ENCODE peak calls at places on chromosomes 13 and 19, in seven cellular contexts. Y is kidney, K is endothelial cell, W is psoas muscle, H is nephron progenitor cell, F is epithelial cell of esophagus, T is Calu3. L is an unnamed sample.

GRCh38 chr19:51473009-51473707 is 5.2 kb upstream of the CEACAM18 start:
- DNase-seq in K (peak; percentile 84), T (peak; percentile 92), F (peak; percentile 69), Y (no peak), W (peak; percentile 59), H (peak; percentile 77), L (no peak)

GRCh38 chr19:45681391-45682015 is 10.2 kb downstream of the SNRPD2 start:
- DNase-seq in F (peak; percentile 88), H (peak; percentile 85), T (peak; percentile 96), Y (peak; percentile 94), W (peak; percentile 90), K (peak; percentile 88), L (peak; percentile 92)

GRCh38 chr19:29812080-29812880 is 489 bp downstream of the CCNE1 start:
- DNase-seq in F (no peak), K (peak; percentile 19), W (peak; percentile 49), H (peak; percentile 57), Y (peak; percentile 84), T (peak; percentile 25), L (peak; percentile 86)

GRCh38 chr13:107339209-107339608 is 771.3 kb upstream of the ARGLU1 start:
- DNase-seq in Y (no peak), W (no peak), T (no peak), K (no peak), F (peak; percentile 35), H (no peak), L (no peak)

GRCh38 chr13:112869202-112870061 is 99.6 kb upstream of the MCF2L start:
- DNase-seq in Y (peak; percentile 65), H (no peak), F (no peak), T (no peak), K (no peak), W (no peak), L (peak; percentile 77)

GRCh38 chr13:59774511-59774911 is 389.2 kb downstream of the DIAPH3 start:
- DNase-seq in W (no peak), F (peak; percentile 86), K (no peak), H (peak; percentile 25), T (no peak), Y (no peak), L (no peak)

GRCh38 chr13:51881296-51881695 is 19.5 kb downstream of the CCDC70 start:
- DNase-seq in T (no peak), W (no peak), H (no peak), Y (no peak), K (no peak), F (no peak), L (no peak)

GRCh38 chr13:31012285-31013024 is 80.0 kb downstream of the TEX26 start:
- DNase-seq in W (no peak), T (peak; percentile 26), Y (no peak), K (no peak), F (peak; percentile 31), H (no peak), L (no peak)

GRCh38 chr13:99982741-99983400 is 1.3 kb downstream of the ZIC2 start:
- DNase-seq in Y (no peak), H (no peak), W (no peak), K (peak; percentile 30), F (no peak), T (no peak), L (no peak)

GRCh38 chr19:28045621-28046020 is 1167.3 kb downstream of the UQCRFS1 start:
- DNase-seq in Y (no peak), W (no peak), T (no peak), F (no peak), H (no peak), K (no peak), L (no peak)

GRCh38 chr13:61728468-61728867 is 312.8 kb upstream of the PCDH20 start:
- DNase-seq in T (no peak), H (no peak), Y (no peak), W (no peak), K (no peak), F (peak; percentile 32), L (no peak)

DNA sequence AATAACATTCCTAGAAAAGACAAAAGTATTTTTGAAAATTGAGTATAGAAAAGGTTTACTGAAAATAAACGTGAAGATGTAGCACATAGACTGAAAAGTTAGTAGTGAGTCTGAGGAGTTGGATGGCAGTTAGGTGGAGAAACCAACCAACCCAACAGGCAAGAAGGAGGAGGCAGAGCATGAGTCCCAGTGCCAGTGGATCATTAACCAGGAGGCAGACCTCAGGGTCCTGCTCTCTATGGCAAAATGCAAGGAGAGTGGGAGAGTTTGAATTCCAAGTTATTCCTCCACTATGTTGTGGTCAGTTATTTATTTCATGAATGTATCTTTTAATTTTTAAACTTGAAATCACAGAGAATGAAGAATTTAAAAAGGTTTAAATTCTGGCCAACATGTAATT is 446.4 kb downstream of the GPC6 start:
- DNase-seq in F (no peak), Y (no peak), W (no peak), T (no peak), H (no peak), K (no peak), L (no peak)
- TF ChIP-seq CTCF in F (no peak), Y (no peak), W (no peak), T (no peak), H (no peak), K (no peak), L (no peak)

DNA sequence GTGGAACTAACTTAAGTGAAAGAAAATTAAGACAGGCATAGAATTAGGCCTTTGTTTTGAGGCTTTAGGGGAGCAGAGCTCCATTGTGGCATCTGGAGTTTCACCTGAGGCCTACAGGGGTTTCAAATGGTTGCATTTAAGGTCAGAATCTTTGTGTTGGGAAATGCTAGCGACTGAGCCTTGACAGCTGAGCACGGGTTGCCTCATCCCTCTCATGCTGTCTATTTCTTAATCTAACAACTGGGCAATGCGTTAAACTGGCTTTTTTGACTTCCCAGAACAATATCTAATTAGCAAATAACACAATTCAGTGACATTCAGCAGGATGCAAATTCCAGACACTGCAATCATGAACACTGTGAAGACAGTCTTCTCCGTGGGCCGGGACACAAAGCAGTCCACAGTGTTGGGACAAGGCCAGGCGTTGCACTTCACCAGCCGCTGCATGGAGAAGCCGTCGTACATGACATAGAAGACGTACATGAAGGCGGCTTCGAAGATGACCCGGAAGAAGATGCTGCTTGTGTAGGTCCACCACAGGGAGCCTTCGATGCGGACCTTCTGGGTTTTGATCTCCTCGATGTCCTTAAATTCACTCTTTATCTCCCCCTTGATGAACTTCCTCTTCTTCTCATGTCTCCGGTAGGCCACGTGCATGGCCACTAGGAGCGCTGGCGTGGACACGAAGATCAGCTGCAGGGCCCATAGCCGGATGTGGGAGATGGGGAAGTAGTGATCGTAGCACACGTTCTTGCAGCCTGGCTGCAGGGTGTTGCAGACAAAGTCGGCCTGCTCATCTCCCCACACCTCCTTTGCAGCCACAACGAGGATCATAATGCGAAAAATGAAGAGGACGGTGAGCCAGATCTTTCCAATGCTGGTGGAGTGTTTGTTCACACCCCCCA is 3.8 kb downstream of the GJB2 start:
- DNase-seq in H (no peak), K (no peak), W (no peak), F (no peak), Y (peak; percentile 66), T (no peak), L (no peak)
- TF ChIP-seq CTCF in H (peak; percentile 9), K (peak; percentile 37), W (no peak), F (peak; percentile 40), Y (no peak), T (no peak), L (peak; percentile 30)

DNA sequence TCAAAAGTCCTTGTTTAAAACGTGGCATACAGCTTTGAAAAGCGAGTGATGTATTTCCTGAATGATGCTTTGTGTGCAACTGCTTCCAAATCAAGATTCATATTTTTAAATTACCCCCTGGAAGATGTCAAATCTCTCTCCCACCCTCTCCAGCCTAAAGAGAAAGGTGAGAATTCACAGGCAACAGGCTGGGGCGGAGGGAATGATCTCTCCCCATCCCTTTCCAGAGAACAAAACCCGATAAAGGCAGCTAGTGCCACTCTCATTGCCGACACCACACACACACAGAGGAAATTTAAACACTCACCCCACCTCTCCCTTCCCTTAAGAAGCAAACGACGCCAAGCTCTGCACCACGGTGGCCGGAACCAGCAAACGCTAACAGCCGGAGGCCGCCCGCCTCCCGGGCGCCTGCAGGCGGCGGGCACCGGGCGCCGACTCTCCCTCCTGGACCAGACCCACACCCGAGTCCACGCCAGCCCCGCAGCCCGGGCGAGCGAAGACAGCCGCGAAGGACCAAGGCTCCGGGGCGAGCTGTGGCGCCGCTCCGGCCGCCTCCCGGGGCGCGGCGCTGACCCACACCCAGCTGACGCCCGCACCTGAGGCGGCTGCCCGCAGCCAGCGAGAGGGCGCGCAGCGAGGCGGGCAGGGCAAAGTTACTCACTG is 485 bp downstream of the LNX2 start:
- DNase-seq in F (no peak), T (peak; percentile 34), K (peak; percentile 57), H (no peak), W (peak; percentile 78), Y (peak; percentile 88), L (no peak)
- TF ChIP-seq CTCF in F (no peak), T (peak; percentile 15), K (no peak), H (no peak), W (peak; percentile 37), Y (peak; percentile 18), L (peak; percentile 66)

DNA sequence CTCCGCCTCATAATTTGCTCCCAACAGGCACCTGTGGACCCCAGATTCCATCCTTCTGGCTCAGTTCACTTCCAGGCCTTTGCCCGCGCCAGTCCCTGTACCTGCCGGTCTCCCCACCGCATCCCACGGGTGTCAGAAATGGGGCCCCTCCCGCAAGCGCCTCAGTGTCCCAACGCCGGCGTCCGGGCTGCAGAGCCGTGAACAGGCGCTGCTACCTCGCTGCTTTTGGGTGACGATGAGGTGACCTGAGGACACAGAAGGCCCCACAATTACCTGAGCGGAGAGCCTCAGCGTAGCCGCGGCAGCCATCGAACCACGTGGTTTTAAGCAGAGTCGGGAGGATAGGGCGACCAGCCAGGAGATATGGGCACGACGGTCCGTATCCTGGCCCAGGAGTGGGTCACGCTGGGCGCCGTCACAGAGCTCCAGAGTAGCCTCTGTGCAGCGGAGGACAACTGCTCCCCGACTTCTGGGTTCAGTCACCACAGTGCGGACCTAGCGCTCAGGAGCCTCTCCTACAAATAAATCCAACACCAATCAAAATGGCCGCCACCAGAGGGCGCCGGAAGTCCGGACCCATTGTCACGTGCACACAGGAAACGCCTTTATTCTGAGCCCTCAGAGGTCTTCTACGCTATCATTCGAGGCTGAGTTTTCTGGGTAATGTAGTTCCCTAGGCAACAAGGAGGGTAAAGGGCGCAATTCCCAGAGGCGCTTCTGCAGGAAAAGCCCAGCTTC is at the start of gene ZNF814:
- DNase-seq in F (peak; percentile 82), T (no peak), Y (peak; percentile 92), W (peak; percentile 88), K (peak; percentile 84), H (peak; percentile 86), L (no peak)
- TF ChIP-seq CTCF in F (peak; percentile 42), T (no peak), Y (peak; percentile 23), W (peak; percentile 39), K (peak; percentile 71), H (peak; percentile 29), L (peak; percentile 80)

GRCh38 chr19:49224856-49225255 is 67.3 kb downstream of the TRPM4 start:
- DNase-seq in F (peak; percentile 71), T (peak; percentile 86), K (peak; percentile 74), H (peak; percentile 67), W (no peak), Y (no peak), L (peak; percentile 58)
- TF ChIP-seq CTCF in F (peak; percentile 69), T (peak; percentile 73), K (peak; percentile 29), H (peak; percentile 56), W (peak; percentile 50), Y (peak; percentile 42), L (peak; percentile 75)

L was measured in chondrocyte.